ENCODE peak calls at places on chromosomes 2 and 18, in nine cellular contexts. J is neuronal stem cell, R is AG08396, K is Right ventricle myocardium superior, W is T-helper 2 cell, L is sciatic nerve, M is EL, Q is H1, U is prostate gland. F is an unnamed sample.

GRCh38 chr2:150978053-150978452 is 283.6 kb downstream of the RBM43 start:
- DNase-seq in W (no peak), L (no peak), M (no peak), U (no peak), K (no peak), Q (peak; percentile 7), J (no peak), R (no peak), F (no peak)

GRCh38 chr2:145421841-145422240 is 901.9 kb upstream of the ZEB2 start:
- DNase-seq in K (no peak), Q (no peak), U (no peak), J (no peak), R (peak; percentile 5), W (no peak), M (peak; percentile 63), L (no peak), F (no peak)

GRCh38 chr18:30858562-30858961 is 184.0 kb downstream of the DSC3 start:
- DNase-seq in L (no peak), R (no peak), M (no peak), W (no peak), K (no peak), Q (no peak), J (no peak), U (no peak), F (no peak)

GRCh38 chr18:56869189-56869777 is 218.1 kb downstream of the WDR7 start:
- DNase-seq in R (peak; percentile 9), M (peak; percentile 56), Q (no peak), K (no peak), L (no peak), W (no peak), J (no peak), U (no peak), F (no peak)

GRCh38 chr2:62201307-62201706 is 5.4 kb downstream of the B3GNT2 start:
- DNase-seq in R (no peak), J (no peak), W (no peak), M (no peak), Q (no peak), U (no peak), L (no peak), K (no peak), F (no peak)

GRCh38 chr2:121186261-121186660 is 98.7 kb downstream of the TFCP2L1 start:
- DNase-seq in M (no peak), W (no peak), U (no peak), Q (no peak), L (no peak), R (no peak), J (no peak), K (no peak), F (no peak)

GRCh38 chr2:128316777-128317185 is 1.9 kb downstream of the HS6ST1 start:
- DNase-seq in K (no peak), Q (no peak), U (peak; percentile 14), R (no peak), J (no peak), L (no peak), M (no peak), W (no peak), F (no peak)

GRCh38 chr2:5898667-5899066 is 206.5 kb downstream of the SOX11 start:
- DNase-seq in R (no peak), Q (no peak), W (no peak), J (no peak), K (no peak), M (no peak), L (no peak), U (no peak), F (no peak)

GRCh38 chr2:48032765-48033164 is 126.5 kb upstream of the FBXO11 start:
- DNase-seq in U (no peak), W (no peak), J (no peak), M (no peak), K (no peak), R (no peak), Q (no peak), L (no peak), F (no peak)

GRCh38 chr2:132754392-132754791 is 84.4 kb upstream of the LYPD1 start:
- DNase-seq in K (no peak), J (no peak), Q (no peak), W (no peak), R (no peak), M (no peak), U (no peak), L (no peak), F (no peak)

GRCh38 chr2:10454505-10454904 is 6.4 kb upstream of the ODC1 start:
- DNase-seq in Q (no peak), U (peak; percentile 66), K (peak; percentile 70), J (no peak), R (no peak), L (no peak), W (no peak), M (no peak), F (no peak)

GRCh38 chr2:33238111-33238510 is 238.3 kb upstream of the RASGRP3 start:
- DNase-seq in W (no peak), M (peak; percentile 56), R (no peak), Q (no peak), U (no peak), K (no peak), L (no peak), J (no peak), F (no peak)

GRCh38 chr2:172745636-172746035 is 10.0 kb downstream of the RAPGEF4 start:
- DNase-seq in M (peak; percentile 12), J (no peak), U (no peak), K (no peak), W (no peak), L (no peak), R (no peak), Q (no peak), F (no peak)

GRCh38 chr2:80380767-80381166 is 76.2 kb upstream of the LRRTM1 start:
- DNase-seq in L (no peak), U (no peak), M (peak; percentile 0), Q (no peak), J (no peak), R (no peak), W (no peak), K (no peak), F (no peak)

GRCh38 chr2:8628870-8629209 is 53.0 kb upstream of the ID2 start:
- DNase-seq in K (no peak), L (no peak), J (no peak), R (no peak), M (no peak), W (no peak), Q (no peak), U (no peak), F (no peak)

GRCh38 chr2:106160786-106161261 is 33.3 kb downstream of the UXS1 start:
- DNase-seq in U (no peak), J (no peak), R (no peak), M (no peak), K (no peak), W (no peak), Q (no peak), L (no peak), F (no peak)

GRCh38 chr2:169109502-169110409 is 40.4 kb downstream of the DHRS9 start:
- DNase-seq in M (peak; percentile 71), W (peak; percentile 47), U (peak; percentile 82), R (peak; percentile 67), K (peak; percentile 83), J (peak; percentile 85), Q (peak; percentile 49), L (peak; percentile 85), F (peak; percentile 61)

GRCh38 chr2:78408795-78409118 is 616.7 kb upstream of the REG3G start:
- DNase-seq in R (no peak), M (no peak), J (no peak), U (no peak), L (no peak), W (no peak), K (no peak), Q (no peak), F (no peak)

GRCh38 chr2:113886479-113887383 is 3.2 kb upstream of the ACTR3 start:
- DNase-seq in Q (no peak), U (peak; percentile 42), L (no peak), K (no peak), W (no peak), J (no peak), M (peak; percentile 94), R (peak; percentile 60), F (no peak)

GRCh38 chr2:122136071-122136470 is 380.6 kb downstream of the TSN start:
- DNase-seq in J (no peak), K (no peak), L (no peak), U (no peak), R (no peak), M (peak; percentile 41), Q (peak; percentile 17), W (no peak), F (no peak)

GRCh38 chr2:122186761-122187222 is 431.3 kb downstream of the TSN start:
- DNase-seq in L (no peak), K (no peak), Q (no peak), R (no peak), W (no peak), J (no peak), M (no peak), U (no peak), F (no peak)

GRCh38 chr2:30144260-30144659 is 2.5 kb upstream of the YPEL5 start:
- DNase-seq in J (no peak), L (no peak), U (no peak), K (no peak), R (no peak), W (no peak), M (no peak), Q (no peak), F (no peak)

GRCh38 chr18:45522371-45522770 is 92.9 kb upstream of the SLC14A2 start:
- DNase-seq in J (no peak), L (no peak), K (no peak), U (no peak), Q (no peak), W (no peak), R (no peak), M (peak; percentile 24), F (no peak)

GRCh38 chr18:1048048-1048447 is 143.4 kb downstream of the ADCYAP1 start:
- DNase-seq in Q (no peak), U (no peak), W (no peak), L (no peak), R (no peak), J (no peak), K (no peak), M (peak; percentile 67), F (no peak)

GRCh38 chr2:85367180-85367579 is 12.6 kb downstream of the ELMOD3 start:
- DNase-seq in R (no peak), K (no peak), Q (no peak), J (no peak), M (no peak), L (no peak), U (no peak), W (no peak), F (no peak)

GRCh38 chr18:54690198-54690597 is 99.2 kb downstream of the DYNAP start:
- DNase-seq in K (no peak), R (no peak), L (no peak), W (no peak), M (peak; percentile 17), J (no peak), U (no peak), Q (no peak), F (no peak)

GRCh38 chr2:117674172-117674571 is 140.3 kb upstream of the DDX18 start:
- DNase-seq in U (no peak), M (no peak), K (no peak), J (no peak), L (no peak), W (no peak), Q (no peak), R (no peak), F (no peak)

GRCh38 chr2:130824492-130825061 is 12.1 kb upstream of the ARHGEF4 start:
- DNase-seq in Q (no peak), J (no peak), W (peak; percentile 53), M (peak; percentile 95), K (peak; percentile 27), L (no peak), R (peak; percentile 43), U (no peak), F (peak; percentile 64)

GRCh38 chr2:65331361-65331760 is 101.0 kb downstream of the SPRED2 start:
- DNase-seq in R (no peak), J (no peak), K (no peak), M (no peak), L (no peak), W (no peak), U (no peak), Q (no peak), F (no peak)

GRCh38 chr2:215777481-215778044 is 235.8 kb downstream of the MREG start:
- DNase-seq in L (no peak), W (no peak), U (no peak), M (no peak), Q (no peak), K (no peak), J (no peak), R (no peak), F (no peak)

GRCh38 chr18:67476585-67476984 is 39.9 kb downstream of the DSEL start:
- DNase-seq in Q (no peak), U (no peak), K (no peak), M (no peak), L (no peak), R (no peak), W (no peak), J (no peak), F (no peak)